ENCODE peak calls at places on chromosomes 7 and 10, in four cellular contexts. F is IMR-90, O is neuronal stem cell, H is mesendoderm. I is an unnamed sample.
A peak's percentile ranks its signal among the peaks of the same experiment; 100 is the strongest.

GRCh38 chr10:102507521-102507920 is 3.7 kb downstream of the SUFU start:
- DNase-seq in F (no peak), O (no peak), H (no peak), I (no peak)

GRCh38 chr7:87220734-87221215 is 1.2 kb upstream of the TMEM243 start:
- DNase-seq in O (no peak), F (no peak), H (peak; percentile 18), I (peak; percentile 28)

GRCh38 chr10:6035101-6035834 is 26.9 kb downstream of the IL2RA start:
- DNase-seq in O (no peak), H (no peak), F (no peak), I (no peak)

GRCh38 chr7:120857558-120858298 is at the start of gene TSPAN12:
- DNase-seq in F (peak; percentile 54), H (peak; percentile 95), O (peak; percentile 90), I (peak; percentile 93)

GRCh38 chr10:3803295-3803883 is 18.4 kb upstream of the KLF6 start:
- DNase-seq in H (peak; percentile 92), F (peak; percentile 55), O (no peak), I (peak; percentile 72)

GRCh38 chr10:48551796-48552591 is 52.9 kb downstream of the ARHGAP22 start:
- DNase-seq in H (peak; percentile 49), F (peak; percentile 59), O (peak; percentile 18), I (peak; percentile 53)

GRCh38 chr7:27170936-27171635 is 3.0 kb downstream of the HOXA10 start:
- DNase-seq in O (no peak), F (no peak), H (peak; percentile 53), I (peak; percentile 52)

GRCh38 chr10:33094263-33095051 is 136.4 kb upstream of the ITGB1 start:
- DNase-seq in O (no peak), F (no peak), H (no peak), I (no peak)

GRCh38 chr10:125156739-125157472 is 3.5 kb downstream of the CTBP2 start:
- DNase-seq in F (no peak), H (no peak), O (no peak), I (no peak)

GRCh38 chr10:86944907-86945306 is 12.5 kb downstream of the MMRN2 start:
- DNase-seq in O (no peak), F (no peak), H (no peak), I (no peak)

GRCh38 chr10:124589491-124590006 is 127.9 kb downstream of the LHPP start:
- DNase-seq in F (no peak), O (no peak), H (no peak), I (no peak)

GRCh38 chr10:85641479-85641967 is 725.1 kb downstream of the GRID1 start:
- DNase-seq in O (no peak), F (no peak), H (peak; percentile 7), I (peak; percentile 56)

GRCh38 chr7:56538541-56539429 is 422.6 kb upstream of the NUPR2 start:
- DNase-seq in H (no peak), F (no peak), O (no peak), I (no peak)

GRCh38 chr7:140403878-140404564 is at the start of gene RAB19:
- DNase-seq in H (peak; percentile 75), F (no peak), O (no peak), I (no peak)

GRCh38 chr10:10589540-10589939 is 428.1 kb upstream of the CELF2 start:
- DNase-seq in O (no peak), F (peak; percentile 92), H (peak; percentile 16), I (peak; percentile 86)

GRCh38 chr7:47505317-47506007 is 76.4 kb downstream of the TNS3 start:
- DNase-seq in F (no peak), H (no peak), O (no peak), I (no peak)
- H4K8ac ChIP-seq in F (peak overlapping the region; percentile 34), H (no peak overlapping the region), O (no peak overlapping the region), I (peak overlapping the region; percentile 29)

GRCh38 chr7:130884437-130885417 is 150.7 kb upstream of the KLF14 start:
- DNase-seq in F (no peak), H (no peak), O (no peak), I (peak; percentile 76)
- H3K18ac ChIP-seq in F (peak overlapping the region; percentile 67), H (no peak overlapping the region), O (no peak overlapping the region), I (peak overlapping the region; percentile 51)

GRCh38 chr10:114094795-114095194 is 51.1 kb downstream of the ADRB1 start:
- DNase-seq in H (no peak), F (no peak), O (no peak), I (no peak)

GRCh38 chr10:114100848-114101741 is 57.4 kb downstream of the ADRB1 start:
- DNase-seq in H (peak; percentile 32), O (no peak), F (peak; percentile 19), I (peak; percentile 53)

GRCh38 chr10:114102253-114102652 is 58.6 kb downstream of the ADRB1 start:
- DNase-seq in O (no peak), H (no peak), F (peak; percentile 8), I (peak; percentile 58)

GRCh38 chr10:114095676-114096331 is 52.1 kb downstream of the ADRB1 start:
- DNase-seq in H (no peak), F (no peak), O (no peak), I (no peak)

GRCh38 chr10:114096864-114097263 is 53.2 kb downstream of the ADRB1 start:
- DNase-seq in O (no peak), F (no peak), H (no peak), I (no peak)
- H4K8ac ChIP-seq in O (no peak overlapping the region), F (no peak overlapping the region), H (no peak overlapping the region), I (no peak overlapping the region)

GRCh38 chr10:97117372-97117771 is 68.4 kb downstream of the SLIT1 start:
- DNase-seq in O (no peak), H (peak; percentile 10), F (no peak), I (no peak)
- H3K18ac ChIP-seq in O (no peak overlapping the region), H (no peak overlapping the region), F (no peak overlapping the region), I (no peak overlapping the region)

GRCh38 chr10:68474021-68474420 is 2.2 kb upstream of the DNA2 start:
- DNase-seq in O (no peak), F (no peak), H (no peak), I (no peak)

GRCh38 chr10:68471586-68472408 is at the start of gene DNA2:
- DNase-seq in O (peak; percentile 67), F (peak; percentile 50), H (peak; percentile 90), I (peak; percentile 71)

GRCh38 chr10:68469838-68470237 is 1.9 kb downstream of the DNA2 start:
- DNase-seq in O (no peak), H (no peak), F (no peak), I (no peak)

GRCh38 chr10:68470300-68470699 is 1.5 kb downstream of the DNA2 start:
- DNase-seq in H (no peak), O (no peak), F (no peak), I (no peak)

GRCh38 chr10:68471063-68471585 is 649 bp downstream of the DNA2 start:
- DNase-seq in H (peak; percentile 6), F (no peak), O (no peak), I (no peak)
- H4K8ac ChIP-seq in H (no peak overlapping the region), F (no peak overlapping the region), O (no peak overlapping the region), I (no peak overlapping the region)

GRCh38 chr10:71837085-71837827 is 13.8 kb downstream of the PSAP start:
- DNase-seq in H (peak; percentile 81), F (no peak), O (no peak), I (no peak)
- H3K18ac ChIP-seq in H (no peak overlapping the region), F (no peak overlapping the region), O (peak overlapping the region; percentile 30), I (no peak overlapping the region)

GRCh38 chr7:4150731-4151130 is 531.4 kb upstream of the FOXK1 start:
- DNase-seq in O (no peak), F (no peak), H (no peak), I (no peak)

GRCh38 chr7:4147931-4148620 is 534.0 kb upstream of the FOXK1 start:
- DNase-seq in O (no peak), F (no peak), H (no peak), I (no peak)

GRCh38 chr7:4149645-4150044 is 532.5 kb upstream of the FOXK1 start:
- DNase-seq in H (no peak), F (no peak), O (no peak), I (no peak)

GRCh38 chr7:4151524-4151923 is 530.6 kb upstream of the FOXK1 start:
- DNase-seq in H (no peak), O (no peak), F (no peak), I (no peak)

GRCh38 chr7:4149236-4149635 is 532.9 kb upstream of the FOXK1 start:
- DNase-seq in F (no peak), O (no peak), H (no peak), I (no peak)
- H4K8ac ChIP-seq in F (no peak overlapping the region), O (no peak overlapping the region), H (no peak overlapping the region), I (no peak overlapping the region)

GRCh38 chr10:71404510-71405295 is 8.0 kb downstream of the CDH23 start:
- DNase-seq in O (no peak), F (no peak), H (no peak), I (no peak)

GRCh38 chr10:71406878-71407277 is 10.2 kb downstream of the CDH23 start:
- DNase-seq in F (no peak), H (no peak), O (no peak), I (no peak)

GRCh38 chr10:71409516-71410104 is 12.9 kb downstream of the CDH23 start:
- DNase-seq in F (no peak), H (no peak), O (no peak), I (no peak)

GRCh38 chr10:71408436-71409225 is 11.9 kb downstream of the CDH23 start:
- DNase-seq in H (no peak), O (no peak), F (no peak), I (no peak)
- H3K18ac ChIP-seq in H (no peak overlapping the region), O (no peak overlapping the region), F (no peak overlapping the region), I (no peak overlapping the region)

I was measured in mesenchymal stem cell.